ENCODE peak calls at places on chromosomes 16 and 17, in four cellular contexts. G is IMR-90, M is SK-N-SH, D is mammary epithelial cell. X is an unnamed sample.

GRCh38 chr17:33124185-33124584 is 132.5 kb downstream of the SPACA3 start:
- DNase-seq in G (no peak), M (peak; percentile 60), D (no peak), X (no peak)

GRCh38 chr16:585351-585750 is 4.5 kb upstream of the RAB40C start:
- DNase-seq in D (no peak), G (no peak), M (peak; percentile 83), X (no peak)

GRCh38 chr16:82773018-82773417 is 146.2 kb downstream of the CDH13 start:
- DNase-seq in D (peak; percentile 25), G (peak; percentile 7), M (no peak), X (no peak)

GRCh38 chr17:59026176-59026939 is 80.3 kb downstream of the TRIM37 start:
- DNase-seq in M (no peak), D (no peak), G (no peak), X (peak; percentile 42)

GRCh38 chr17:19660219-19660870 is 11.8 kb downstream of the ALDH3A2 start:
- DNase-seq in D (no peak), M (no peak), G (no peak), X (no peak)

GRCh38 chr16:4271176-4272113 is 1.4 kb downstream of the TFAP4 start:
- DNase-seq in D (peak; percentile 86), G (peak; percentile 91), M (peak; percentile 90), X (peak; percentile 96)

GRCh38 chr17:37188157-37188556 is 187.6 kb upstream of the C17orf78 start:
- DNase-seq in G (no peak), D (no peak), M (no peak), X (no peak)

GRCh38 chr16:82699711-82700495 is 73.1 kb downstream of the CDH13 start:
- DNase-seq in G (peak; percentile 80), M (no peak), D (peak; percentile 70), X (peak; percentile 91)

GRCh38 chr16:65808735-65809134 is 557.8 kb upstream of the CDH5 start:
- DNase-seq in G (no peak), M (no peak), D (no peak), X (no peak)

GRCh38 chr17:279356-279755 is 73.3 kb downstream of the RPH3AL start:
- DNase-seq in M (no peak), D (no peak), G (no peak), X (no peak)

GRCh38 chr16:55292491-55292890 is 31.5 kb upstream of the IRX6 start:
- DNase-seq in M (no peak), G (no peak), D (no peak), X (no peak)

GRCh38 chr17:53101706-53102105 is 721.0 kb upstream of the KIF2B start:
- DNase-seq in D (no peak), G (no peak), M (no peak), X (no peak)

GRCh38 chr17:16486373-16487250 is 5.4 kb downstream of the LRRC75A start:
- DNase-seq in D (peak; percentile 76), G (peak; percentile 44), M (peak; percentile 81), X (peak; percentile 69)

GRCh38 chr17:16483021-16483645 is 8.9 kb downstream of the LRRC75A start:
- DNase-seq in D (no peak), M (no peak), G (no peak), X (no peak)

GRCh38 chr17:16480995-16481394 is 11.0 kb downstream of the LRRC75A start:
- DNase-seq in M (no peak), G (no peak), D (no peak), X (no peak)

GRCh38 chr17:16482253-16482652 is 9.7 kb downstream of the LRRC75A start:
- DNase-seq in D (no peak), G (no peak), M (no peak), X (no peak)

DNA sequence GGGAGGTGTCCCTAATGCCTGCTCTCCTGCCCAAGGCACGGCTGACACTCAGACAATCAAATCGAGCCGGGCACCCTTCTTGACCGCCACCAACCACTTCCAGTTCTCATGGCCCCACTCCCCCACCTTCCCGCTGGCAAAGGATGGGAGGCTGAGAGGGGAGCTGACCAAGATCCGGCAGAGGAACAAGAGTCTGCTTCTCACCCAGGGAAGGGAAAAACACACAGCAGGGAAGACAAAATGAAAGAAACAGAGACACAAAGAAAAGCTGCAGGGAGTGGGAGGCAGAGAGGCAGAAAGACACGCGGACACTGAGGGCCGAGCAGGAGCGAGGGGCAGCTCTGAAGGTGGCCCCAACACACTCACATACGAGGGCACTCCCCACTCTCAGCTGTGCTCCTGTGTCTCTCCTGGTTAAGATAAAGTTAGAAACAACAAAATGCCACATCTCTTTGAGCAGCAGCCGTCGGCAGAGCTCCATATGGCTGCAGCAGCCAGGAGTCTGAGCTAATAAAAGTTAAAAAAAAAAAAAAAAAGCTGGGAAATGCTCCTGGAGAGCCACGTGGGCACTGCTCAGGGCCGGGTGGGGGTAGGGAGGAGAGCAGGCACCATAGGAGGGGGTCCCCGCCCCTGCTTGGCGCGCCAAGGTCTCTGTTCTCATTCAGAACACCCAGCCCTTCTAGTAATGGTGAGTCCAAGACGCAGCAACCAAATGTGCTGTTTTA is 7.4 kb downstream of the LRRC75A start:
- DNase-seq in M (no peak), G (no peak), D (no peak), X (no peak)
- H3K9ac ChIP-seq in M (no peak overlapping the region), G (no peak overlapping the region), D (no peak overlapping the region), X (peak overlapping the region; percentile 65)

GRCh38 chr17:50631195-50631907 is 3.3 kb upstream of the ABCC3 start:
- DNase-seq in D (no peak), M (peak; percentile 44), G (no peak), X (no peak)

GRCh38 chr17:50631908-50632571 is 2.6 kb upstream of the ABCC3 start:
- DNase-seq in D (peak; percentile 37), M (peak; percentile 20), G (no peak), X (no peak)

GRCh38 chr17:50634123-50634914 is at the start of gene ABCC3:
- DNase-seq in G (no peak), D (no peak), M (peak; percentile 90), X (peak; percentile 84)

GRCh38 chr17:50633683-50634082 is 998 bp upstream of the ABCC3 start:
- DNase-seq in D (no peak), G (no peak), M (no peak), X (no peak)

DNA sequence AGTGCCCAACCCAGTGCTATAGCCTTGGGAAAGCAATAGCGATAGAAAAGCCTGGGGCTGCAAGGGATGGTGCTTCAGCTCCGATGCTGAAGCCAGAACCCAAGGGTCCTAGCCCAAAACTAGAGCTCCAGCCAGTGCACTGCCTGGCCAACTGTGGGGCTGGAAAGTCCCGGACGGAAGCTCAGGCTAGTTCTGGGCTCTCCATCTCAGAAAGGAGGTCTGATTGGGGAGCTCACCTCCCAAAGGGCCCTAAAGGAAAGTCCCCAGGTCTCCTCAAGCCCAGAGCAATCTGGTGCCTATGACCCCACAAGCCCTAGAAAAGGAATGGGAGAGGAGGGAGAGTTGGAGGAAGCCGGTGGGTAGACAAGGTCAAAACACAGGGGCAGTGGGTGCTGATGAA is 2.0 kb upstream of the ABCC3 start:
- DNase-seq in G (no peak), M (peak; percentile 11), D (no peak), X (no peak)
- H3K4me1 ChIP-seq in G (peaks cover 20% of the 10 kb centered on the region), M (peaks cover 32% of the 10 kb centered on the region), D (peaks cover 29% of the 10 kb centered on the region), X (peaks cover 31% of the 10 kb centered on the region)

GRCh38 chr17:79937435-79937870 is 98.2 kb upstream of the CBX4 start:
- DNase-seq in M (no peak), D (no peak), G (no peak), X (no peak)
- H3K9ac ChIP-seq in M (no peak overlapping the region), D (no peak overlapping the region), G (no peak overlapping the region), X (peak overlapping the region; percentile 8)

DNA sequence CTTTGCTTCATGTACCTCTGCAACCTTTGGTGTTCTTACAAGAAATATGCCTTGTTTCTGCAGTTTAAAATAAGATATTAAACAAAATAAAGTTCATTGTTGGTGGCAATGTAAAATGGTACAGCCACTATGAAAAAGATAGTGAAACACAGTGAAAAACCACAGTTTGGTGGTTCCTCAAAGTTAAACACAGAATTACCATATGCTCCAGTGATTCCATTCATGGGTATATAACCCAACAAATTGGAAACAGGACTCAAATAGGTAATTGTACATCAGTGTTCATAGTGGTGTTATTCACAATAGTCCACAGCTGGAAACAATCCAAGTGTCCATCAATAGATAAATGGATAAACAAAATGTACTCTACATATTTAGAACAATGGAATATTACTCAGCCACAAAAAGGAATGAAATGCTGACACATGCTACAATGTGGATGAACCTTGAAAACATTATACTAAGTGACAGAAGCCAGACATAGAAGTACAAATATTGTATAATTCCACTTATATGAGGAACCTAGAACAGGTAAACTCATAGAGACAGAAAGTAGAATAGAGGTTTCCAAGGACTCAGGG is 49.2 kb downstream of the CUEDC1 start:
- DNase-seq in D (no peak), G (no peak), M (no peak), X (no peak)
- H3K4me1 ChIP-seq in D (peaks cover 33% of the 10 kb centered on the region), G (peaks cover 22% of the 10 kb centered on the region), M (peaks cover 28% of the 10 kb centered on the region), X (peaks cover 15% of the 10 kb centered on the region)

GRCh38 chr16:2511128-2511785 is 2.5 kb upstream of the ATP6V0C start:
- DNase-seq in D (no peak), M (no peak), G (peak; percentile 71), X (peak; percentile 67)

GRCh38 chr16:2508722-2509400 is 4.9 kb upstream of the ATP6V0C start:
- DNase-seq in G (no peak), D (no peak), M (no peak), X (no peak)

GRCh38 chr16:2507052-2507678 is 6.6 kb upstream of the ATP6V0C start:
- DNase-seq in M (no peak), D (no peak), G (no peak), X (no peak)

GRCh38 chr16:2505695-2506094 is 8.1 kb upstream of the ATP6V0C start:
- DNase-seq in M (no peak), G (no peak), D (no peak), X (no peak)

GRCh38 chr16:2507679-2508064 is 6.1 kb upstream of the ATP6V0C start:
- DNase-seq in D (no peak), G (no peak), M (no peak), X (no peak)
- H3K9ac ChIP-seq in D (no peak overlapping the region), G (no peak overlapping the region), M (no peak overlapping the region), X (no peak overlapping the region)

DNA sequence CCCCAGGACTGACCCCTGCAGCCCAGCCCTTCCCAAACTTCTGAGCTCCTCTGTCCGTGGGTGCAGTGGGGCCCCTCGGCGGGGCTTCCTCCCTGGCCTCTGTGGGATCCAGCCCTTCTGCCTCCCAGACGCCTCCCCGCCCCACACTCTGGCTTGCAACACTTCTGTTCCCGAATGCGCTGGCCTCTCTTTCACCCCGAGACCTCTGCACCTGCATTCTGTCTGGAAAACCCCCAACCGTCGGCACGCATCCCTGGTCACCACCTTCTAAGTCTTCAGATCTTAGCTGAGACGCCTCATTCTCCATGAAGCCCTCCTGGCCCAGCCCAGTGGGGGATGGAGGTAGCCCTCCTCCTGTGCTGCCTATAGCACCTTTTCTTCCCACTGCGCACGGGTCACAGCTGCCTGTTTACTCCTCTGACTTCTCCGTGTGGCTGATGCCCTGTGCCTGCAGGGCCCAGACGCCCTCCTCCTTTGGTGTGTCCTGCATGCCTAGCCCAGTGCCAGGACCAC is 26.4 kb downstream of the TMEM235 start:
- DNase-seq in G (peak; percentile 13), M (peak; percentile 63), D (no peak), X (peak; percentile 26)
- H3K4me1 ChIP-seq in G (peaks cover 3% of the 10 kb centered on the region), M (peaks cover 5% of the 10 kb centered on the region), D (no peaks in the 10 kb centered on the region), X (peaks cover 16% of the 10 kb centered on the region)

GRCh38 chr17:80919331-80920284 is 72.0 kb upstream of the CHMP6 start:
- DNase-seq in D (no peak), M (no peak), G (no peak), X (no peak)
- H3K9ac ChIP-seq in D (no peak overlapping the region), M (no peak overlapping the region), G (no peak overlapping the region), X (no peak overlapping the region)

DNA sequence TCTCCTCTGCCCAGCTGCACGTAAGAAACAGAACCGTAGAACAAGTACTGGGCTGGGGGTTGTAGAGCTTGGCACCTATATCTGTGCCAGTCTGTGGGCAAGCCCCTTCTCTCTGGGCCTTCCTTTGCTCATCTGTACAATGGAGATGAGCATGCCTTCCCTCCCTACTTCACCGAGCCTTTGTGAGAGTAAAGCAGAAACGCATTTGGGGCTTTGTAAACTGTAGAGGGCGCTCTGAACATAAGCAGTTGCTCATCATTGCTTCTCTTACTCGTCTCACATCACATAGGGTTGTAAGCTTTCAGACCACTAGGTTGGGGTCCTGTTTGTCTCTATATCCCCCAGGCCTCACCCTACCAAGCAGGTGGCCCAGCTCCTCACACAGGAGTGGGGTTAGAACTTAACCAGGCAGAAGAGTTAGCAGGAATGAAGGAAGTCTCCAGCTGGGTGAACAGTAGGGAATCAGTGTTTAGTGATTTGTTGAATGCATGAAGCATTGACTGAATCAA is 15.1 kb downstream of the SAMD14 start:
- DNase-seq in D (peak; percentile 37), G (peak; percentile 70), M (peak; percentile 79), X (peak; percentile 75)
- H3K4me1 ChIP-seq in D (peaks cover 13% of the 10 kb centered on the region), G (peaks cover 3% of the 10 kb centered on the region), M (no peaks in the 10 kb centered on the region), X (peaks cover 27% of the 10 kb centered on the region)